ENCODE peak calls at places on chromosomes 5 and 9, in eight cellular contexts. One of them, this sample, is unnamed.
A peak's percentile ranks its signal among the peaks of the same experiment; 100 is the strongest.

GRCh38 chr5:6875376-6875775 is 162.1 kb downstream of the TENT4A start:
- DNase-seq in nucleus accumbens: no peak
- DNase-seq in activated CD4-positive, alpha-beta T cell treated with anti-CD3 and anti-CD28 coated beads, Interleukin-2, amount 50 U/mL, for 24 hours: no peak
- DNase-seq in OCI-M1: no peak
- DNase-seq in CD4-positive, alpha-beta T cell: no peak
- DNase-seq in endothelial cell: no peak
- DNase-seq in stimulated activated CD4-positive, alpha-beta T cell treated with anti-CD3 and anti-CD28 coated beads, Interleukin-2, amount 100 ng/mL, for 4 hours: no peak
- DNase-seq in ELR: no peak
- DNase-seq in this sample: peak; percentile 61

GRCh38 chr9:73050887-73051550 is 98.2 kb upstream of the ALDH1A1 start:
- DNase-seq in CD4-positive, alpha-beta T cell: no peak
- DNase-seq in OCI-M1: no peak
- DNase-seq in activated CD4-positive, alpha-beta T cell treated with anti-CD3 and anti-CD28 coated beads, Interleukin-2, amount 50 U/mL, for 24 hours: no peak
- DNase-seq in nucleus accumbens: no peak
- DNase-seq in endothelial cell: no peak
- DNase-seq in stimulated activated CD4-positive, alpha-beta T cell treated with anti-CD3 and anti-CD28 coated beads, Interleukin-2, amount 100 ng/mL, for 4 hours: no peak
- DNase-seq in ELR: no peak
- DNase-seq in this sample: no peak

GRCh38 chr5:127409923-127410675 is 107.3 kb upstream of the PRRC1 start:
- DNase-seq in endothelial cell: no peak
- DNase-seq in stimulated activated CD4-positive, alpha-beta T cell treated with anti-CD3 and anti-CD28 coated beads, Interleukin-2, amount 100 ng/mL, for 4 hours: no peak
- DNase-seq in OCI-M1: no peak
- DNase-seq in nucleus accumbens: no peak
- DNase-seq in ELR: no peak
- DNase-seq in CD4-positive, alpha-beta T cell: no peak
- DNase-seq in activated CD4-positive, alpha-beta T cell treated with anti-CD3 and anti-CD28 coated beads, Interleukin-2, amount 50 U/mL, for 24 hours: no peak
- DNase-seq in this sample: no peak

GRCh38 chr5:37951946-37952721 is 112.3 kb upstream of the GDNF start:
- DNase-seq in CD4-positive, alpha-beta T cell: no peak
- DNase-seq in endothelial cell: no peak
- DNase-seq in OCI-M1: no peak
- DNase-seq in stimulated activated CD4-positive, alpha-beta T cell treated with anti-CD3 and anti-CD28 coated beads, Interleukin-2, amount 100 ng/mL, for 4 hours: no peak
- DNase-seq in nucleus accumbens: no peak
- DNase-seq in ELR: no peak
- DNase-seq in activated CD4-positive, alpha-beta T cell treated with anti-CD3 and anti-CD28 coated beads, Interleukin-2, amount 50 U/mL, for 24 hours: no peak
- DNase-seq in this sample: no peak

GRCh38 chr5:158599132-158599531 is 500.6 kb downstream of the EBF1 start:
- DNase-seq in nucleus accumbens: no peak
- DNase-seq in stimulated activated CD4-positive, alpha-beta T cell treated with anti-CD3 and anti-CD28 coated beads, Interleukin-2, amount 100 ng/mL, for 4 hours: no peak
- DNase-seq in OCI-M1: no peak
- DNase-seq in endothelial cell: no peak
- DNase-seq in activated CD4-positive, alpha-beta T cell treated with anti-CD3 and anti-CD28 coated beads, Interleukin-2, amount 50 U/mL, for 24 hours: no peak
- DNase-seq in ELR: no peak
- DNase-seq in CD4-positive, alpha-beta T cell: no peak
- DNase-seq in this sample: no peak

GRCh38 chr9:123031963-123032362 is 1.5 kb upstream of the GPR21 start:
- DNase-seq in nucleus accumbens: no peak
- DNase-seq in stimulated activated CD4-positive, alpha-beta T cell treated with anti-CD3 and anti-CD28 coated beads, Interleukin-2, amount 100 ng/mL, for 4 hours: no peak
- DNase-seq in ELR: no peak
- DNase-seq in OCI-M1: no peak
- DNase-seq in CD4-positive, alpha-beta T cell: no peak
- DNase-seq in activated CD4-positive, alpha-beta T cell treated with anti-CD3 and anti-CD28 coated beads, Interleukin-2, amount 50 U/mL, for 24 hours: no peak
- DNase-seq in endothelial cell: no peak
- DNase-seq in this sample: no peak

GRCh38 chr9:121322037-121322736 is 47.9 kb downstream of the STOM start:
- DNase-seq in activated CD4-positive, alpha-beta T cell treated with anti-CD3 and anti-CD28 coated beads, Interleukin-2, amount 50 U/mL, for 24 hours: no peak
- DNase-seq in nucleus accumbens: no peak
- DNase-seq in stimulated activated CD4-positive, alpha-beta T cell treated with anti-CD3 and anti-CD28 coated beads, Interleukin-2, amount 100 ng/mL, for 4 hours: no peak
- DNase-seq in ELR: peak; percentile 96
- DNase-seq in CD4-positive, alpha-beta T cell: no peak
- DNase-seq in OCI-M1: peak; percentile 45
- DNase-seq in endothelial cell: no peak
- DNase-seq in this sample: no peak

GRCh38 chr5:2805080-2805479 is 53.6 kb upstream of the IRX2 start:
- DNase-seq in activated CD4-positive, alpha-beta T cell treated with anti-CD3 and anti-CD28 coated beads, Interleukin-2, amount 50 U/mL, for 24 hours: no peak
- DNase-seq in stimulated activated CD4-positive, alpha-beta T cell treated with anti-CD3 and anti-CD28 coated beads, Interleukin-2, amount 100 ng/mL, for 4 hours: no peak
- DNase-seq in CD4-positive, alpha-beta T cell: no peak
- DNase-seq in nucleus accumbens: no peak
- DNase-seq in ELR: no peak
- DNase-seq in endothelial cell: no peak
- DNase-seq in OCI-M1: no peak
- DNase-seq in this sample: no peak